ENCODE peak calls at places on chromosomes 3 and 15, in four cellular contexts. A, G, R and S are unnamed samples.
A peak's percentile ranks its signal among the peaks of the same experiment; 100 is the strongest.

GRCh38 chr3:69411331-69411730 is 25.4 kb upstream of the FRMD4B start:
- DNase-seq in A (no peak), G (peak; percentile 14), R (no peak), S (no peak)

GRCh38 chr15:69497634-69498033 is 45.0 kb downstream of the RPLP1 start:
- DNase-seq in A (no peak), G (no peak), R (no peak), S (no peak)

GRCh38 chr3:173003471-173003870 is 137.6 kb downstream of the SPATA16 start:
- DNase-seq in A (no peak), G (no peak), R (no peak), S (no peak)

GRCh38 chr3:184619348-184619747 is 57.8 kb downstream of the EPHB3 start:
- DNase-seq in A (no peak), G (no peak), R (peak; percentile 86), S (no peak)

GRCh38 chr3:8622873-8623725 is 21.5 kb downstream of the SSUH2 start:
- DNase-seq in A (peak; percentile 92), G (peak; percentile 70), R (peak; percentile 90), S (peak; percentile 89)

GRCh38 chr3:38758557-38758956 is 57.5 kb downstream of the SCN10A start:
- DNase-seq in A (no peak), G (no peak), R (no peak), S (no peak)

GRCh38 chr15:34855893-34856292 is 60.5 kb upstream of the ACTC1 start:
- DNase-seq in A (no peak), G (peak; percentile 24), R (no peak), S (no peak)

GRCh38 chr15:60006203-60006782 is 2.2 kb downstream of the FOXB1 start:
- DNase-seq in A (peak; percentile 90), G (peak; percentile 2), R (peak; percentile 87), S (peak; percentile 85)

GRCh38 chr3:30607032-30607833 is 832 bp downstream of the TGFBR2 start:
- DNase-seq in A (peak; percentile 55), G (no peak), R (peak; percentile 80), S (peak; percentile 68)

GRCh38 chr15:85614059-85614458 is 180.7 kb downstream of the KLHL25 start:
- DNase-seq in A (no peak), G (no peak), R (no peak), S (no peak)

GRCh38 chr3:139916271-139916670 is 18.7 kb upstream of the CLSTN2 start:
- DNase-seq in A (no peak), G (no peak), R (no peak), S (no peak)

GRCh38 chr3:102419786-102420185 is 15.0 kb upstream of the ZPLD1 start:
- DNase-seq in A (no peak), G (no peak), R (no peak), S (no peak)

GRCh38 chr3:111653766-111654165 is 58.6 kb upstream of the ZBED2 start:
- DNase-seq in A (no peak), G (no peak), R (no peak), S (no peak)

GRCh38 chr3:111652492-111653180 is 57.5 kb upstream of the ZBED2 start:
- DNase-seq in A (no peak), G (no peak), R (no peak), S (no peak)

GRCh38 chr3:111649180-111649579 is 54.0 kb upstream of the ZBED2 start:
- DNase-seq in A (no peak), G (peak; percentile 73), R (no peak), S (no peak)

GRCh38 chr3:111650378-111651275 is 55.5 kb upstream of the ZBED2 start:
- DNase-seq in A (no peak), G (no peak), R (no peak), S (no peak)
- H3K56ac ChIP-seq in A (no peak overlapping the region), G (no peak overlapping the region), R (no peak overlapping the region), S (no peak overlapping the region)

GRCh38 chr3:119360046-119360445 is 65.9 kb downstream of the ARHGAP31 start:
- DNase-seq in A (no peak), G (no peak), R (no peak), S (no peak)
- H3K4ac ChIP-seq in A (no peak overlapping the region), G (no peak overlapping the region), R (peak overlapping the region; percentile 42), S (peak overlapping the region; percentile 91)

DNA sequence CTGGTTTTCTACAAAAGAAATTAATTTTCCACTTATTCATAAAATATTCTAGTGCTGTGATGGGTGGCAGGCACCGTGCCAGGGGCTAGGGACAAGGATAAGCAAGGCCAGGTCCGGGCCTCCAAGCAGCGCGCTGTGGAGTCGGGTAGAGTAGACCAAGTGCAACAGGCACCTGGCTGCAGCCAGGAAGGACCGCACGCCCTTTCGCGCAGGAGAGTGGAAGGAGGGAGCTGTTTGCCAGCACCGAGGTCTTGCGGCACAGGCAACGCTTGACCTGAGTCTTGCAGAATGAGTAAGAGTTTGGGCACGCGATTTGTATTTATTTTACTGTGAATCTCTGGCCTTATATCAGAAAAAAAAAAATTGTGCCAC is at the start of gene CASR:
- DNase-seq in A (peak; percentile 57), G (no peak), R (peak; percentile 38), S (no peak)
- H3K56ac ChIP-seq in A (no peak within 1 kb of the TSS), G (no peak within 1 kb of the TSS), R (peak within 1 kb of the TSS; percentile 73), S (no peak within 1 kb of the TSS)

DNA sequence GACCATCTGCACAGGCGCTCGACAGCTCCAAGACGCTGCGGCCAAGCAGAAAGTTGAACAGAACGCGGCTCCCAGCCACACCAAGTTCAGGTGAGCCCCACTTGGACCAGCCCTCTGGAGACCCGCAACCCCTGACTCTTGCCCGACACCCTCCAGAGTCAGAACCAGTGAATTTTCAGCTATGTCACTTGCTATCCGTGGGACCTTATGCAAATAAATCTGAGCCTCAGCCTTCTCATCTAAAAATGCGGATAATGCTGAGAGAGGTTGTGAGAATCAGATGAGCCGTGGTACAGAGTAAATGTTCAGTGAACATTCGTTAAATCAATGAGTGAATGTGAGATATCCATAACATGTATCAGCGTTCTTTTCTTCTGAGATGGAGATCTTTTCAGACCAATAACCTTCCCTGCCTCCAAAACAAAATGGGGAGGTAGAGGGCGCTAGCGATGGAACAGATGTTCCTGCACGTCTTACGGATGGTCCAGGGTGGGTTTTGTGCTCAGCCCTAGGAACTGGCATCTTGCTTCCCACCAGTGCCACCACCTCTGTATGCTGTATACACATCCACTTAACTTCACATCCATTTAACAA is 524 bp downstream of the MRPS11 start:
- DNase-seq in A (no peak), G (peak; percentile 14), R (peak; percentile 56), S (peak; percentile 49)
- H3K4ac ChIP-seq in A (no peak overlapping the region), G (peak overlapping the region; percentile 64), R (peak overlapping the region; percentile 90), S (no peak overlapping the region)

GRCh38 chr3:144235489-144235888 is 263.9 kb downstream of the DIPK2A start:
- DNase-seq in A (no peak), G (no peak), R (no peak), S (no peak)
- H3K56ac ChIP-seq in A (no peak overlapping the region), G (no peak overlapping the region), R (no peak overlapping the region), S (no peak overlapping the region)

DNA sequence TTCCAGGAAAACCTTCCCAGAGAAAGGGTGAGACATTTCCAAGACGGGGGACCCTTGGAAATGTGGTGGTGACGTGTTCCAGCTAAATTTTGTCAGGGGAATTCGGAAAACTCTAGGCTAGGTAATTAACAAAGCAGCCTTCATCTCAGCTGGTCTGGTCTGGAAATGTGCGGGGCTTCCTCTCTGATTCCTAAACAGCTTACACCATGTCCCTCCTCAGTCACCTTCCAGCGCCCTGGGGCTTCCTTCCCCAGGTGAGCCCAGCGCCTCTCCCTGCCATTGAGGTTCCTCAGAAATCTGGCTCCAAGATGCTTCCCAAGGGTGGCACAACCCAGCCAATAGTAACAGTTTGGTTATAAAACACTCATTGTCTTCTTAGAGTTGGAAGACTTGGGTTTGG is 571 bp downstream of the ACAD9 start:
- DNase-seq in A (no peak), G (no peak), R (no peak), S (no peak)
- H3K4ac ChIP-seq in A (no peak overlapping the region), G (peak overlapping the region; percentile 84), R (peak overlapping the region; percentile 19), S (no peak overlapping the region)

GRCh38 chr15:80866936-80867335 is 87.8 kb downstream of the CEMIP start:
- DNase-seq in A (peak; percentile 67), G (no peak), R (no peak), S (no peak)

GRCh38 chr15:80861776-80862175 is 82.6 kb downstream of the CEMIP start:
- DNase-seq in A (no peak), G (peak; percentile 74), R (no peak), S (no peak)

GRCh38 chr15:80870366-80870765 is 91.2 kb downstream of the CEMIP start:
- DNase-seq in A (no peak), G (no peak), R (no peak), S (no peak)

DNA sequence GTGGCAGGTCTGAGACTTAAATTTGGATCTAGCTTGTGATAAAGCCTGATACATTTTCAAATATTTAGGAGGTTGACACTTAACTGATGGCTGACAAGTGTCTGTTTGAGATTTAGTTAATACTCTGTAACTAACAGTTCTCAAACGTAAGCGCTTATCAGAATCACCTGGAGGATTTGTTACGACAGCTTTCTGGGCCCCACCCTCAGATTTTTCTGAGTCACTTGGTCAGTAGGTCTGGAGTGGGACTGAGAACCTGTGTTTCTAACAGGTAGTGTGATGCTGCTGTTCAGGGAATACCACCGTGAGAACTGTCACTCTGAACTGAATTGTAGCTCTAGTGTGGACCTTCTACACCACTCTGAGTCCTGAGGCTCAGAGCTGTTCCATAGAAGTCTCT is 85.5 kb downstream of the CEMIP start:
- DNase-seq in A (no peak), G (no peak), R (no peak), S (no peak)
- H3K56ac ChIP-seq in A (no peak overlapping the region), G (no peak overlapping the region), R (no peak overlapping the region), S (no peak overlapping the region)